ENCODE peak calls at places on chromosomes 13 and 19, in five cellular contexts. G, Z, I, P and J are unnamed samples.

GRCh38 chr13:106534844-106535551 is 464 bp downstream of the EFNB2 start:
- DNase-seq in G (peak), P (no peak), Z (peak), I (peak), J (peak)

GRCh38 chr13:74528751-74529513 is 394.7 kb upstream of the KLF12 start:
- DNase-seq in P (no peak), Z (no peak), I (no peak), G (no peak), J (no peak)

GRCh38 chr19:32828139-32828538 is 41.4 kb downstream of the SLC7A9 start:
- DNase-seq in G (no peak), Z (no peak), P (no peak), I (no peak), J (no peak)

GRCh38 chr19:6026390-6026897 is 48.5 kb upstream of the RANBP3 start:
- DNase-seq in Z (no peak), I (no peak), G (no peak), P (no peak), J (no peak)

GRCh38 chr19:1161716-1162115 is 12.4 kb downstream of the SBNO2 start:
- DNase-seq in I (no peak), G (peak), P (no peak), Z (no peak), J (no peak)

GRCh38 chr19:28345811-28346210 is 867.1 kb downstream of the UQCRFS1 start:
- DNase-seq in G (no peak), P (no peak), Z (no peak), I (no peak), J (no peak)

GRCh38 chr13:84297246-84297645 is 415.0 kb upstream of the SLITRK1 start:
- DNase-seq in G (no peak), P (no peak), I (no peak), Z (no peak), J (no peak)

GRCh38 chr13:50844181-50844875 is 836 bp upstream of the DLEU7 start:
- DNase-seq in P (no peak), Z (no peak), G (no peak), I (no peak), J (no peak)

GRCh38 chr13:35693142-35693784 is 216.8 kb upstream of the MAB21L1 start:
- DNase-seq in G (no peak), P (no peak), Z (no peak), I (no peak), J (no peak)

GRCh38 chr13:78602561-78603239 is 652 bp downstream of the POU4F1 start:
- DNase-seq in Z (no peak), P (no peak), G (peak), I (no peak), J (no peak)

GRCh38 chr13:98978280-98978679 is 416 bp upstream of the DOCK9 start:
- DNase-seq in Z (no peak), I (no peak), P (peak), G (no peak), J (no peak)

GRCh38 chr13:26628706-26629105 is 71.2 kb downstream of the WASF3 start:
- DNase-seq in G (peak), P (no peak), Z (peak), I (no peak), J (no peak)

GRCh38 chr19:38949580-38950367 is 19.0 kb downstream of the MRPS12 start:
- DNase-seq in Z (no peak), P (no peak), G (peak), I (peak), J (peak)

GRCh38 chr13:93687261-93687660 is 460.7 kb downstream of the GPC6 start:
- DNase-seq in G (no peak), P (no peak), I (no peak), Z (no peak), J (no peak)

GRCh38 chr13:107144432-107144831 is 576.5 kb upstream of the ARGLU1 start:
- DNase-seq in G (no peak), I (no peak), Z (no peak), P (no peak), J (no peak)

GRCh38 chr19:23539499-23539898 is 144.2 kb upstream of the ZNF91 start:
- DNase-seq in G (no peak), Z (no peak), I (no peak), P (no peak), J (no peak)

GRCh38 chr13:102369303-102369702 is 32.5 kb downstream of the FGF14 start:
- DNase-seq in P (no peak), I (no peak), G (no peak), Z (no peak), J (no peak)